ENCODE peak calls at places on chromosomes 4 and X, in five cellular contexts. L is astrocyte, R is left ventricle myocardium inferior, V is Peyer's patch, H is body of pancreas. N is an unnamed sample.

GRCh38 chr4:56241500-56241899 is 145.8 kb downstream of the AASDH start:
- DNase-seq in L (no peak), R (no peak), V (peak; percentile 70), H (no peak), N (no peak)

GRCh38 chr4:104901438-104901837 is 245.2 kb upstream of the TET2 start:
- DNase-seq in L (peak; percentile 46), R (no peak), V (no peak), H (no peak), N (no peak)

GRCh38 chrX:49838374-49838773 is 9.3 kb downstream of the PAGE4 start:
- DNase-seq in L (peak; percentile 2), R (no peak), V (peak; percentile 49), H (peak; percentile 15), N (no peak)

GRCh38 chrX:599837-600715 is 30.5 kb upstream of the SHOX start:
- DNase-seq in L (no peak), R (no peak), V (no peak), H (no peak), N (no peak)

GRCh38 chr4:87521757-87522374 is 7.3 kb downstream of the SPARCL1 start:
- DNase-seq in L (peak; percentile 79), R (no peak), V (no peak), H (no peak), N (no peak)

GRCh38 chr4:25890653-25891485 is 23.2 kb upstream of the SMIM20 start:
- DNase-seq in L (no peak), R (no peak), V (no peak), H (no peak), N (no peak)

GRCh38 chrX:103183912-103184311 is 31.0 kb upstream of the BEX4 start:
- DNase-seq in L (no peak), R (no peak), V (no peak), H (no peak), N (no peak)

GRCh38 chrX:2408856-2409255 is 91.9 kb downstream of the DHRSX start:
- DNase-seq in L (no peak), R (no peak), V (no peak), H (no peak), N (no peak)

GRCh38 chrX:20116575-20117240 is at the start of gene MAP7D2:
- DNase-seq in L (no peak), R (no peak), V (no peak), H (no peak), N (no peak)

GRCh38 chrX:20116087-20116574 is 576 bp downstream of the MAP7D2 start:
- DNase-seq in L (no peak), R (no peak), V (no peak), H (no peak), N (no peak)

GRCh38 chrX:20118065-20118824 is 1.5 kb upstream of the MAP7D2 start:
- DNase-seq in L (no peak), R (no peak), V (no peak), H (peak; percentile 56), N (no peak)
- H3K27me3 ChIP-seq in L (no peaks in the 10 kb centered on the region), R (peaks cover 18% of the 10 kb centered on the region), V (no peaks in the 10 kb centered on the region), H (no peaks in the 10 kb centered on the region), N (no peaks in the 10 kb centered on the region)

DNA sequence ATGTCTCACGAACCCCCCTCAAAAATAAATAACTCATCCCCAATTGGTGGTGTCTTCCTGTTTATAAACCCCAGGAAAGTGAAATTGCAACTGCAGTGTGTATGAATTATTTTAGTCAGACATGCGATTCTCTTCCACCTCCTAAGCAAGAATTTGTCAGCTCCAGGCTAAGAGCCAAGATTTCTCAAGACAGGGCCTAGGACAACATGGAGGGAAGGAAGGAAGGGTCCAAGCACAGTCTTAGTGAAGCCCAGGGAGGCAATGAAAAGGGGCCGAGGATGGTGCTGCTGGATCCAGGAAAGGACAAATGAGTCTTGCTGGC is 20.0 kb downstream of the SH3KBP1 start:
- DNase-seq in L (peak; percentile 48), R (no peak), V (no peak), H (no peak), N (no peak)
- H3K9me3 ChIP-seq in L (no peaks in the 10 kb centered on the region), R (no peaks in the 10 kb centered on the region), V (no peaks in the 10 kb centered on the region), H (no peaks in the 10 kb centered on the region), N (no peaks in the 10 kb centered on the region)

GRCh38 chrX:13169688-13170087 is 125.3 kb upstream of the FAM9C start:
- DNase-seq in L (no peak), R (no peak), V (no peak), H (no peak), N (no peak)
- H3K4me1 ChIP-seq in L (peaks cover 5% of the 10 kb centered on the region), R (peaks cover 30% of the 10 kb centered on the region), V (no peaks in the 10 kb centered on the region), H (peaks cover 26% of the 10 kb centered on the region), N (peaks cover 12% of the 10 kb centered on the region)

DNA sequence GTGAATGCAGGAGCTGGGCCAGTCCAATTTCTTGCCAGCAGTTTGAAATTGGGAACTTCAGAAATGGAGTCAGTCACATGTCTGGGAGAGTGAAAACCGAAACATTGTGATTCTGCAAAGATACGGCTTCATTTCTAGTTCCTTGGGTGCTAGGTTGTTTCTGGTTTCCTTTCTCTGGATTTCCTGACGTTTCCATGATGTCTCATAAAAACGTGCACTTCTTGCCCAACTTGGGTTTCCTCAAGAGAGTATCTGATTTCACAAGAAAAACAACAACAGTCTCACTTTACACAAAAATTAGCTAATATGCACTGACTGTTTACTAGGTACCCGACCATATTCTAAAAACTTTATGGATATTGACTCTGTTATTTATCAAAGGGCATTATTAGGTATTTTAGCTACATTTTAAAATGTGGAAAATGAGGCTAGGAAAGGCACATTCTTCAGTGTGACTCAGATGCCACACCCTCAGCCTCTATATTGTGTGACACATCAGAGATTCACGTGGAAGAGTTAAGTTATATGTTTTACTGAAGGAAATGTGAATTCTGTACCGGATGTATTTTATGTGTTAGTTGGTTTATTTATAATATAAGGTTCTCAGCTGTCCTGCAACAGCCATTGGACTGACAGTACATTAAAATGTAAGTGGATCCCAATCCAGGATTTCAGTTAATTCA is 225.0 kb upstream of the PUDP start:
- DNase-seq in L (peak; percentile 22), R (no peak), V (no peak), H (no peak), N (no peak)
- H3K27me3 ChIP-seq in L (no peaks in the 10 kb centered on the region), R (no peaks in the 10 kb centered on the region), V (no peaks in the 10 kb centered on the region), H (no peaks in the 10 kb centered on the region), N (no peaks in the 10 kb centered on the region)

N was measured in DND-41.